ENCODE peak calls at places on chromosomes 16 and 17, in seven cellular contexts. W, Z, A, D, Q, O and L are unnamed samples.

GRCh38 chr17:78572277-78573205 is 4.7 kb downstream of the DNAH17 start:
- DNase-seq in O (no peak), D (no peak), Z (no peak), W (no peak), Q (no peak), A (no peak), L (no peak)

GRCh38 chr17:33560165-33560564 is 267.1 kb upstream of the ASIC2 start:
- DNase-seq in D (no peak), A (no peak), Q (no peak), Z (no peak), W (no peak), O (no peak), L (peak)

GRCh38 chr16:5056347-5056746 is 9.4 kb downstream of the C16orf89 start:
- DNase-seq in Z (no peak), W (peak), O (no peak), D (no peak), Q (no peak), A (no peak), L (no peak)

GRCh38 chr17:50920891-50921595 is 54.9 kb upstream of the TOB1 start:
- DNase-seq in O (no peak), Q (no peak), D (no peak), A (no peak), Z (no peak), W (no peak), L (no peak)

GRCh38 chr16:4699030-4699556 is 5.7 kb downstream of the NUDT16L1 start:
- DNase-seq in Z (no peak), O (no peak), A (no peak), Q (no peak), W (no peak), D (no peak), L (no peak)

GRCh38 chr17:67639555-67639954 is 78.2 kb upstream of the NOL11 start:
- DNase-seq in D (no peak), O (no peak), A (no peak), W (no peak), Q (no peak), Z (no peak), L (no peak)

GRCh38 chr17:34275881-34276280 is 5.9 kb downstream of the CCL7 start:
- DNase-seq in D (no peak), Z (no peak), W (peak), Q (no peak), A (no peak), O (no peak), L (peak)

GRCh38 chr17:77596491-77597420 is 361.7 kb upstream of the TNRC6C start:
- DNase-seq in Z (no peak), D (no peak), A (no peak), W (no peak), Q (no peak), O (no peak), L (no peak)

GRCh38 chr17:53032861-53033271 is 789.9 kb upstream of the KIF2B start:
- DNase-seq in D (no peak), Q (no peak), W (no peak), O (no peak), A (no peak), Z (peak), L (no peak)

GRCh38 chr17:322006-322780 is 30.4 kb downstream of the RPH3AL start:
- DNase-seq in A (no peak), O (no peak), Z (no peak), Q (no peak), D (no peak), W (no peak), L (no peak)

GRCh38 chr16:49048557-49048956 is 233.1 kb downstream of the CBLN1 start:
- DNase-seq in Z (no peak), D (no peak), W (no peak), A (no peak), O (no peak), Q (no peak), L (peak)

GRCh38 chr17:17152385-17152784 is 53.7 kb downstream of the PLD6 start:
- DNase-seq in Z (no peak), A (no peak), Q (no peak), D (no peak), W (no peak), O (peak), L (no peak)

GRCh38 chr17:27494192-27495091 is 38.2 kb downstream of the KSR1 start:
- DNase-seq in O (peak), Q (no peak), W (peak), D (no peak), A (no peak), Z (no peak), L (peak)

GRCh38 chr16:28933176-28933575 is 1.4 kb downstream of the CD19 start:
- DNase-seq in A (no peak), Q (no peak), O (no peak), D (no peak), W (no peak), Z (no peak), L (no peak)

GRCh38 chr16:69328854-69329316 is 1.5 kb downstream of the PDF start:
- DNase-seq in Z (no peak), W (peak), O (no peak), Q (no peak), A (no peak), D (no peak), L (no peak)

GRCh38 chr17:30344283-30345088 is 10.6 kb upstream of the TMIGD1 start:
- DNase-seq in A (no peak), Z (no peak), W (no peak), O (peak), D (no peak), Q (no peak), L (peak)

GRCh38 chr17:42291136-42291535 is 2.8 kb downstream of the STAT5A start:
- DNase-seq in Q (no peak), D (no peak), A (no peak), O (no peak), Z (no peak), W (no peak), L (no peak)

GRCh38 chr16:56425439-56425832 is at the start of gene AMFR:
- DNase-seq in D (peak), A (peak), Q (peak), Z (no peak), W (peak), O (peak), L (peak)

GRCh38 chr17:67656494-67657203 is 61.1 kb upstream of the NOL11 start:
- DNase-seq in D (no peak), W (no peak), A (no peak), Z (no peak), O (no peak), Q (no peak), L (no peak)

GRCh38 chr16:12262454-12263180 is 286.1 kb downstream of the SNX29 start:
- DNase-seq in A (no peak), W (no peak), Z (no peak), Q (no peak), D (no peak), O (no peak), L (no peak)

GRCh38 chr17:48046296-48046695 is 1.9 kb upstream of the NFE2L1 start:
- DNase-seq in A (no peak), D (no peak), W (no peak), O (no peak), Q (no peak), Z (no peak), L (no peak)

GRCh38 chr17:55335625-55336024 is 70.9 kb downstream of the HLF start:
- DNase-seq in W (no peak), Q (no peak), D (no peak), O (no peak), Z (no peak), A (no peak), L (no peak)

GRCh38 chr17:68095205-68095811 is 59.8 kb downstream of the KPNA2 start:
- DNase-seq in Q (no peak), Z (no peak), D (no peak), W (no peak), O (no peak), A (no peak), L (no peak)

GRCh38 chr17:50642071-50642721 is 7.5 kb downstream of the ABCC3 start:
- DNase-seq in D (no peak), W (no peak), Q (no peak), A (no peak), O (no peak), Z (no peak), L (no peak)

GRCh38 chr17:44919411-44919810 is 4.1 kb upstream of the GFAP start:
- DNase-seq in W (no peak), D (no peak), Z (no peak), A (no peak), O (no peak), Q (no peak), L (no peak)

GRCh38 chr17:28038802-28039600 is 3.5 kb upstream of the NLK start:
- DNase-seq in O (no peak), W (no peak), D (no peak), Z (no peak), A (no peak), Q (no peak), L (peak)

GRCh38 chr16:85174871-85175723 is 62.8 kb upstream of the CIBAR2 start:
- DNase-seq in W (peak), O (no peak), D (no peak), Q (no peak), A (no peak), Z (no peak), L (no peak)

GRCh38 chr16:90012978-90013745 is 6.1 kb downstream of the DBNDD1 start:
- DNase-seq in Z (no peak), W (no peak), Q (no peak), A (no peak), D (no peak), O (no peak), L (no peak)

GRCh38 chr17:47741109-47741792 is 8.2 kb downstream of the TBX21 start:
- DNase-seq in Q (peak), O (peak), W (no peak), D (no peak), Z (no peak), A (no peak), L (no peak)

GRCh38 chr17:41127371-41127770 is 3.4 kb upstream of the KRTAP4-12 start:
- DNase-seq in Z (no peak), D (no peak), O (no peak), W (no peak), Q (no peak), A (no peak), L (no peak)

GRCh38 chr17:7548585-7549400 is at the start of gene TNFSF12:
- DNase-seq in Q (peak), A (peak), Z (no peak), O (peak), W (peak), D (no peak), L (peak)

GRCh38 chr16:75621170-75621477 is 2.0 kb downstream of the ADAT1 start:
- DNase-seq in D (no peak), Q (no peak), W (peak), Z (peak), O (no peak), A (no peak), L (peak)

GRCh38 chr16:54097774-54098173 is 188.8 kb downstream of the IRX3 start:
- DNase-seq in Q (no peak), O (no peak), W (no peak), A (no peak), Z (no peak), D (no peak), L (no peak)